ENCODE peak calls at places on chromosomes 11 and 22, in six cellular contexts. E is IMR-90, N is aorta, P is ovary, M is testis, A is GM23338. V is an unnamed sample. For H3K4me1 and H3K36me3, the result is how much of the 10 kb centered on the place peaks cover.

GRCh38 chr22:44096736-44097135 is 72.6 kb downstream of the PARVB start:
- DNase-seq in M (no peak), A (no peak), P (peak), N (peak), E (no peak), V (no peak)

GRCh38 chr11:78221396-78222315 is 32.9 kb downstream of the USP35 start:
- DNase-seq in N (no peak), E (no peak), P (no peak), A (no peak), M (no peak), V (peak)

GRCh38 chr11:131643171-131643570 is 272.8 kb downstream of the NTM start:
- DNase-seq in A (no peak), E (no peak), N (no peak), P (no peak), M (no peak), V (no peak)

GRCh38 chr11:63567044-63567840 is 4.1 kb upstream of the PLAAT2 start:
- DNase-seq in E (peak), N (no peak), P (no peak), A (peak), M (peak), V (no peak)

GRCh38 chr11:102517670-102518069 is 12.9 kb downstream of the MMP7 start:
- DNase-seq in M (no peak), A (no peak), N (no peak), P (no peak), E (no peak), V (no peak)

GRCh38 chr11:924406-925157 is 1.1 kb upstream of the AP2A2 start:
- DNase-seq in E (no peak), M (no peak), N (no peak), P (no peak), A (no peak), V (peak)

GRCh38 chr11:60970369-60970774 is 1.1 kb upstream of the CD6 start:
- DNase-seq in P (peak), M (peak), A (peak), E (peak), N (peak), V (peak)

GRCh38 chr11:35800970-35801953 is 138.7 kb downstream of the TRIM44 start:
- DNase-seq in P (no peak), N (no peak), A (no peak), M (no peak), E (no peak), V (no peak)

GRCh38 chr11:50088231-50088630 is 55.6 kb downstream of the OR4C45 start:
- DNase-seq in N (no peak), A (no peak), M (no peak), P (no peak), E (no peak), V (no peak)

GRCh38 chr11:44574620-44575287 is 9.3 kb downstream of the CD82 start:
- DNase-seq in N (no peak), A (no peak), E (peak), P (no peak), M (no peak), V (no peak)

DNA sequence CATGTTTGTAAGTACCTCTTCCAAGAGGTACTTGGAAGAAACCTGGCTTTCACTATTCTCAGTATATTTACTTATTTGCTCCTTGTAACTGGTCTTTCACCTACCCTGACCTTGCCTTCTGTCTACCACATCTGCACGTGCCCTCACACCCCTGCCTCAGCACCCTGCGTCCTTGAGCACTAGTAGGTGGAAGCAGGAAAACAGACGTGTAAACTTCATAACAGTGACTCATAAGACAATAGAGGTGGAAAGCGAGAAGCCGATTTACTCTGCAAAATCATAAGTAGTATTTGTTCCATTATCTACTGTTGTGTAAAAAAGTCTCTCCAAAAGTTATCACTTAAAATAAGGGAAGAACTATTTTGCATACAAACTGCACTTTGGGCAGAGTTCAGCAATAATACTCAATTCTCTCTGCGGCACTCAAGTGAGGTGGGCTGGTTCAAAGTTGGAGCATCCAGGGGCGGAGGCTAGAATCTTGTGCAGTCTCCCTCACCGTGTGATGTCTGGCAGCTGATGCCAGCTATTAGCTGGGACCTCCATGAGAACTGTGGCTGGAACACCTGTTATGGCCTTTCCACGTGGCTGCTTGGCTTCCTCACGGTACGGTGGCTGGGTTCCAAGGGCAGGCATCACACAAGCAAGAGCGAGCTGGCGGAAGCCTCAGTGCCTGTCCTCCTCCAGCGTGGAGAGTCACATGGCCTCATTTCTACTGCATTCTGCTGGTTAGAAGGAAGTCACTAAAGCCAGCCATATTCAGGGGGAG is 30.4 kb downstream of the PACS1 start:
- DNase-seq in A (peak), P (peak), N (peak), M (peak), E (no peak), V (peak)
- H3K4me1 ChIP-seq in A (under half), P (under half), N (under half), M (under half), E (under half), V (under half)

GRCh38 chr11:46212720-46213119 is 64.7 kb upstream of the CREB3L1 start:
- DNase-seq in A (no peak), N (no peak), P (no peak), M (no peak), E (no peak), V (no peak)

GRCh38 chr11:46216765-46217089 is 60.7 kb upstream of the CREB3L1 start:
- DNase-seq in M (no peak), P (no peak), A (no peak), N (no peak), E (no peak), V (no peak)

GRCh38 chr11:46215208-46215931 is 62.1 kb upstream of the CREB3L1 start:
- DNase-seq in M (no peak), N (no peak), E (no peak), P (no peak), A (no peak), V (no peak)

GRCh38 chr11:46220313-46220712 is 57.1 kb upstream of the CREB3L1 start:
- DNase-seq in N (no peak), A (no peak), P (no peak), E (no peak), M (no peak), V (no peak)

GRCh38 chr11:46216040-46216764 is 61.3 kb upstream of the CREB3L1 start:
- DNase-seq in E (peak), A (no peak), P (no peak), M (no peak), N (no peak), V (no peak)
- H3K27ac ChIP-seq in E (no peak), A (no peak), P (no peak), M (no peak), N (no peak), V (no peak)

GRCh38 chr11:47864910-47865309 is 16.8 kb upstream of the NUP160 start:
- DNase-seq in M (no peak), A (no peak), N (no peak), P (no peak), E (no peak), V (no peak)

GRCh38 chr11:47863893-47864430 is 15.8 kb upstream of the NUP160 start:
- DNase-seq in E (no peak), P (no peak), M (no peak), A (no peak), N (no peak), V (no peak)

GRCh38 chr11:47870404-47870803 is 22.3 kb upstream of the NUP160 start:
- DNase-seq in E (no peak), P (no peak), N (no peak), M (no peak), A (no peak), V (no peak)

GRCh38 chr11:47869548-47870393 is 21.6 kb upstream of the NUP160 start:
- DNase-seq in A (no peak), P (no peak), N (no peak), E (no peak), M (no peak), V (no peak)

DNA sequence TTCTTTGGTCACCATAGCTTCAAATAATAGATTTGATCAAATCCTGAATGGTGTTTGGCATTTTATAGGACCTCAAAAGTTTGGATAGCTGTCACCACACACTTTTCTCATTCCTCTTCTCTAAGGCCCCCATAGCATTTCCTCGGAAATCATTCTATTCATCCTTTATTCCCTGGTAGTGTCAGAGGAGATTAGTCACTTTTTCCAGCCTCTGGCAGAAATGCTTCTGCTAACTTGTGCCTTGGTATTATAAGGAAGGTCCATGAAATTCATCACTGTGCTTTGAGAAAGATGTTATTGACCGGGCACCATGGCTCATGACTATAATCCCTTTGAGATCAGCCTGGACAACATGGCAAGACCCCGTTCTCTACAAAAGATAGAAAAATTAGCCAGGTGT is 19.7 kb upstream of the NUP160 start:
- DNase-seq in N (no peak), A (no peak), E (peak), P (no peak), M (no peak), V (no peak)
- H3K36me3 ChIP-seq in N (under half), A (under half), E (under half), P (under half), M (under half), V (under half)

GRCh38 chr22:37193629-37194191 is 5.7 kb upstream of the C1QTNF6 start:
- DNase-seq in N (peak), P (peak), M (no peak), A (no peak), E (peak), V (peak)

GRCh38 chr22:37190262-37190780 is 2.3 kb upstream of the C1QTNF6 start:
- DNase-seq in P (no peak), M (no peak), E (no peak), N (no peak), A (no peak), V (no peak)

GRCh38 chr22:37194750-37195149 is 6.7 kb upstream of the C1QTNF6 start:
- DNase-seq in P (no peak), M (no peak), E (no peak), N (no peak), A (no peak), V (peak)

GRCh38 chr22:37192232-37192631 is 4.2 kb upstream of the C1QTNF6 start:
- DNase-seq in A (no peak), E (no peak), P (no peak), M (no peak), N (no peak), V (no peak)

DNA sequence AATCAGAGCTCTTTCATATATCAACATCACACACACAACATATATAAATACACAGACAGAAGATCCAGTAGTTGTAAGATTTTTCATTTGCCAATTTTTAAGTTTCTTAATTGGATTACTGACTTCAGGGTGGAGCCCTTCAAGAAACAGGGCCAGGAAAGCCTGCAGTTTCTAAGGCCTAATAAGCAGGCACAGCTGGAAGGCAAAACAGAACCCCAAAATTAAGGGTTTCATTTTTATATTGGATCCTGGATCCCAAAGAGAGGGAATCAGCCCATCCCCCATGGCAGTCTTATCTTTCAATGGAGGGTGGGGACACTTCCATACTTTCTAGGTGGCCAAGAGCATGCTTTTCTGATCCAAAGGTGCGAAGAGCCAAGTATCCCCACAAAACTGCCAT is 4.7 kb upstream of the C1QTNF6 start:
- DNase-seq in E (no peak), A (no peak), M (no peak), N (no peak), P (no peak), V (no peak)
- H3K4me1 ChIP-seq in E (under half), A (under half), M (under half), N (under half), P (under half), V (under half)

GRCh38 chr11:128133501-128133900 is 453.9 kb downstream of the ETS1 start:
- DNase-seq in E (no peak), M (no peak), P (no peak), N (peak), A (peak), V (no peak)

GRCh38 chr11:128130052-128130451 is 457.3 kb downstream of the ETS1 start:
- DNase-seq in E (no peak), P (no peak), M (no peak), N (no peak), A (no peak), V (no peak)

DNA sequence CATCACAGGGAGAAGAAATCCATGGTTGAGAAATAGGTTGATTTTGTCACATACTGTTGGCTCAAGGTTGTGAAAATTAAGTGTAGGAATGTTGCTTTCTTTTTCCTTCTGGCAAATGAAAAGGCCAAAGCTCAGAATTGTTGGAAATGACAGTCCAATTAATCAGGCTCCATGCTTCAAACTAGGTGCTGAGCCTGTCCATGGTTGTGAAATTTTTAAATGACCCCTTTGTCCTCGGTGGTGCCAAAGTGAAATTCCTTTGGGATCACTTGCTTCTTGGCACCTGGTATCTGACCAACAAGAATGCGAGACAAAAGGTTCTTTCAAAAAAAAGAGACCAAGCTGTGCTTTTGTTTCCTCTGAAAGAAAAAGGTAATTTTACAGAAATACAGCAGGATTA is 451.9 kb downstream of the ETS1 start:
- DNase-seq in N (no peak), M (no peak), A (peak), E (no peak), P (no peak), V (no peak)
- H3K27ac ChIP-seq in N (no peak), M (no peak), A (no peak), E (no peak), P (no peak), V (no peak)

DNA sequence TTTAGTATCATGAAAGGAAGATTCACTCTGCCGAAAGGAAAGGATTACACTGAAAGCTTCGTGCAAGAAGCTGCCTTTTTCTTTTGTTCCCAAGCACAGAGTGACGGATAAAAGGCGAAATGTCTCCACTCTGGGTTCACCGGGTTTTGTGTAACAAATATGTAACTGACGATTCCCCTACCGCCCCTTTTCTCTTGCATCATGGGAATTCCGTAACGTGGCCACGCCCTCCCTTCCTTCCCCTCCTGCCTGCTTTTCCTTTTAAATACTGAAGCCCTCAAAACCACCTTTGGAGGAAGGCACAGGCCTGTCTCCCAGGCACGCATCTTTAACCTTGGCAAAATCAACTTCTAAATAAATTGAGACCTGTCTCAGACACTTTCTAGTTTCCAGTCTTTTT is 16.4 kb upstream of the TESMIN start:
- DNase-seq in E (no peak), A (peak), M (peak), N (no peak), P (no peak), V (no peak)
- H3K36me3 ChIP-seq in E (under half), A (under half), M (under half), N (under half), P (under half), V (under half)

GRCh38 chr22:45771057-45771456 is 99.4 kb downstream of the ATXN10 start:
- DNase-seq in P (no peak), N (no peak), E (no peak), M (no peak), A (no peak), V (no peak)
- H3K4me1 ChIP-seq in P (under half), N (under half), E (under half), M (under half), A (under half), V (under half)

DNA sequence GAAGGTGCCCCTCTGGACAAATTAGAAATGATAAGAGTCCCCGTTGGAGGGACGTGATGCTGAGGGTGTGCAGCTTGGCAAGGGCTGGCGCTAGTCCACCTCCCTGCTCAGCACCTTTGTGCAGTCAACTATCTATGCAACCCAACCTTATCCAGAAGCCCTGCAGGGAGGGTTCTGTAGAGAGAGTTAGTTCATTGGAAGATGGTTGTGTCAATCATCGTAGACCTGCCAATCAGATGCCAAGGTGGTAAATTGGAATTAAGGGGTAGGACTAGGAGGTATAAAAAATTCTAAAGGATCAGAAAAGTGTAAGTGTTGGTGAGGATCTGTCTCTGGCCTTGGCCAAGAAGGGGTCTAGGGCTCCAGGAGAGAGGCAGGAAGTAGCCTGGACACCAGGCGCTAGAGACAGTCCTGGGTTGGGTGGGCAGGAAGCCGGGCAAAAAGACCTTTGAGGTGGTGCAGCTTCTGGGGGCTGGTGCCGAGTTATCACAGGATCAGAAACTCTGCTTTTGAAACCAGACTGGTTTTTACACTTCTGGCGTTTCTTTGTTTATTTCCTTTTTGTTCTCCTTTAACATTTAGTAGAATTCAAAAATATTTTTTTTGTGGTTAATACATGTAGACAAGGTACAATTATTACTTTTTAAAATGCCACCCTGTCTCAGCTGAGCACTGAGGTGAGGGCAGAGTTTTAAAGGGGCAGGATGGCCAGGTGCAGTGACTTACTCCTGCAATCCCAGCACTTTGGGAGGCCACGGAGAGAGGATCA is 1.6 kb downstream of the C1QTNF6 start:
- DNase-seq in P (peak), N (peak), E (peak), A (peak), M (no peak), V (no peak)
- H3K27ac ChIP-seq in P (no peak), N (no peak), E (no peak), A (no peak), M (no peak), V (peak)